ENCODE peak calls at places on chromosome 13, in ten cellular contexts. J is NCI-H1092; P is stimulated activated CD4-positive, alpha-beta T cell treated with anti-CD3 and anti-CD28 coated beads, Interleukin-1b, Interleukin-23, amount 100 ng/mL, for 4 hours; W is nephron progenitor cell; B is HuH-7; Z is iPS-NIHi11; R is T1000; G is PC-3; L is choroid plexus epithelial cell; N is uterus. D is an unnamed sample.
A peak's percentile ranks its signal among the peaks of the same experiment; 100 is the strongest.

GRCh38 chr13:78168981-78169380 is 250.3 kb upstream of the EDNRB start:
- DNase-seq in R (no peak), L (no peak), Z (no peak), G (no peak), B (no peak), W (no peak), J (no peak), P (no peak), N (no peak), D (no peak)

GRCh38 chr13:36965767-36966166 is 33.4 kb downstream of the ALG5 start:
- DNase-seq in L (peak; percentile 92), P (no peak), G (peak; percentile 85), J (no peak), R (no peak), B (no peak), N (no peak), W (no peak), Z (peak; percentile 7), D (peak; percentile 62)

GRCh38 chr13:40537146-40537895 is 129.1 kb downstream of the FOXO1 start:
- DNase-seq in Z (no peak), L (no peak), N (no peak), P (no peak), W (no peak), J (no peak), R (no peak), G (no peak), B (no peak), D (no peak)

GRCh38 chr13:103282571-103283450 is 216.6 kb upstream of the SLC10A2 start:
- DNase-seq in L (peak; percentile 93), R (no peak), N (no peak), B (no peak), J (no peak), Z (no peak), W (peak; percentile 15), G (peak; percentile 86), P (no peak), D (peak; percentile 90)

GRCh38 chr13:37492741-37493514 is 105.6 kb downstream of the POSTN start:
- DNase-seq in J (no peak), P (no peak), N (no peak), Z (peak; percentile 14), L (peak; percentile 96), G (no peak), W (no peak), R (no peak), B (no peak), D (peak; percentile 72)

GRCh38 chr13:40230833-40231266 is 435.6 kb downstream of the FOXO1 start:
- DNase-seq in N (peak; percentile 56), J (no peak), R (no peak), Z (no peak), L (peak; percentile 76), B (no peak), W (no peak), G (peak; percentile 6), P (no peak), D (peak; percentile 53)

GRCh38 chr13:110565296-110565695 is 3.8 kb upstream of the RAB20 start:
- DNase-seq in W (no peak), J (no peak), L (peak; percentile 23), P (no peak), Z (no peak), R (no peak), G (peak; percentile 64), N (no peak), B (no peak), D (peak; percentile 16)

GRCh38 chr13:109844396-109844795 is 58.0 kb upstream of the IRS2 start:
- DNase-seq in Z (no peak), G (peak; percentile 74), N (no peak), L (peak; percentile 56), P (no peak), W (no peak), R (no peak), J (no peak), B (no peak), D (peak; percentile 82)

GRCh38 chr13:74040200-74040599 is 94.0 kb downstream of the KLF12 start:
- DNase-seq in R (no peak), B (peak; percentile 66), J (no peak), W (peak; percentile 57), L (peak; percentile 55), N (no peak), P (no peak), G (peak; percentile 31), Z (peak; percentile 82), D (peak; percentile 41)